ENCODE peak calls at places on chromosomes 4 and X, in four cellular contexts. R, B, E and S are unnamed samples.

GRCh38 chr4:104411501-104411900 is 83.2 kb downstream of the CXXC4 start:
- DNase-seq in B (no peak), R (no peak), E (no peak), S (no peak)

GRCh38 chrX:108134724-108135123 is 43.1 kb downstream of the ATG4A start:
- DNase-seq in R (no peak), B (no peak), E (no peak), S (no peak)

GRCh38 chr4:5004496-5004895 is 14.8 kb downstream of the CYTL1 start:
- DNase-seq in R (no peak), E (no peak), B (no peak), S (no peak)

GRCh38 chrX:9141496-9141895 is 107.6 kb upstream of the FAM9B start:
- DNase-seq in B (no peak), E (no peak), R (no peak), S (no peak)

GRCh38 chrX:154547245-154548027 is at the start of gene IKBKG:
- DNase-seq in E (peak; percentile 57), B (peak; percentile 93), R (peak; percentile 77), S (peak; percentile 54)

GRCh38 chr4:80989921-80990544 is 40.5 kb upstream of the BMP3 start:
- DNase-seq in R (peak; percentile 40), B (peak; percentile 5), E (peak; percentile 26), S (peak; percentile 15)

GRCh38 chrX:65034641-65035450 is 58.6 kb upstream of the ZC4H2 start:
- DNase-seq in E (no peak), B (peak; percentile 88), R (peak; percentile 56), S (peak; percentile 61)

GRCh38 chr4:57098945-57099344 is 11.2 kb downstream of the IGFBP7 start:
- DNase-seq in E (no peak), B (no peak), R (no peak), S (no peak)

GRCh38 chr4:133802741-133803140 is 398.8 kb downstream of the PABPC4L start:
- DNase-seq in E (no peak), R (no peak), B (no peak), S (no peak)

GRCh38 chr4:10666616-10667015 is 18.0 kb downstream of the CLNK start:
- DNase-seq in E (no peak), R (no peak), B (no peak), S (no peak)

GRCh38 chr4:42172921-42173320 is 20.5 kb upstream of the BEND4 start:
- DNase-seq in E (no peak), R (no peak), B (no peak), S (no peak)

GRCh38 chrX:50838820-50839600 is 25.0 kb upstream of the SHROOM4 start:
- DNase-seq in R (no peak), E (no peak), B (no peak), S (no peak)

GRCh38 chr4:105147226-105148151 is 813 bp downstream of the TET2 start:
- DNase-seq in B (peak; percentile 62), R (peak; percentile 24), E (no peak), S (no peak)

GRCh38 chrX:136639506-136640176 is 8.3 kb upstream of the CD40LG start:
- DNase-seq in E (no peak), B (no peak), R (no peak), S (no peak)

GRCh38 chrX:39313149-39313548 is 511.9 kb downstream of the MID1IP1 start:
- DNase-seq in E (no peak), B (no peak), R (no peak), S (no peak)

GRCh38 chr4:119647558-119647957 is 19.0 kb upstream of the PDE5A start:
- DNase-seq in B (no peak), R (no peak), E (no peak), S (no peak)

GRCh38 chrX:152810403-152810802 is 20.2 kb downstream of the CETN2 start:
- DNase-seq in R (no peak), B (peak; percentile 64), E (no peak), S (no peak)

GRCh38 chr4:54192811-54193210 is 36.3 kb upstream of the PDGFRA start:
- DNase-seq in E (no peak), B (no peak), R (no peak), S (no peak)

GRCh38 chr4:55635760-55636621 is at the start of gene NMU:
- DNase-seq in E (no peak), R (peak; percentile 13), B (peak; percentile 87), S (no peak)

GRCh38 chrX:92213781-92214180 is 434.6 kb downstream of the PCDH11X start:
- DNase-seq in E (no peak), R (no peak), B (no peak), S (no peak)

GRCh38 chrX:47560179-47560830 is 700 bp upstream of the ARAF start:
- DNase-seq in R (no peak), E (no peak), B (no peak), S (no peak)

GRCh38 chr4:67204441-67204840 is 340.9 kb downstream of the CENPC start:
- DNase-seq in E (no peak), R (no peak), B (no peak), S (no peak)

GRCh38 chr4:77015390-77015789 is 60.4 kb downstream of the CCNI start:
- DNase-seq in R (no peak), B (no peak), E (no peak), S (no peak)

GRCh38 chr4:87235020-87235671 is 14.7 kb upstream of the KLHL8 start:
- DNase-seq in E (no peak), B (no peak), R (no peak), S (no peak)

GRCh38 chrX:43560247-43560946 is 95.7 kb upstream of the MAOA start:
- DNase-seq in E (no peak), R (no peak), B (no peak), S (no peak)

GRCh38 chr4:86595426-86595805 is 1.3 kb downstream of the PTPN13 start:
- DNase-seq in E (no peak), R (no peak), B (peak; percentile 12), S (no peak)

GRCh38 chrX:18291006-18291545 is 63.4 kb downstream of the SCML2 start:
- DNase-seq in R (no peak), B (no peak), E (no peak), S (no peak)

GRCh38 chr4:22473268-22473667 is 42.6 kb downstream of the ADGRA3 start:
- DNase-seq in R (no peak), B (no peak), E (no peak), S (no peak)

GRCh38 chr4:120317713-120318112 is 251.1 kb upstream of the MAD2L1 start:
- DNase-seq in B (no peak), E (no peak), R (no peak), S (no peak)

GRCh38 chr4:73964862-73965611 is 16.8 kb downstream of the PF4 start:
- DNase-seq in R (peak; percentile 1), B (no peak), E (no peak), S (no peak)

GRCh38 chr4:48112017-48112667 is 21.9 kb downstream of the TXK start:
- DNase-seq in R (no peak), E (no peak), B (no peak), S (no peak)
- TF ChIP-seq TCF12 in R (no peak), E (no peak), B (peak; percentile 28), S (no peak)

DNA sequence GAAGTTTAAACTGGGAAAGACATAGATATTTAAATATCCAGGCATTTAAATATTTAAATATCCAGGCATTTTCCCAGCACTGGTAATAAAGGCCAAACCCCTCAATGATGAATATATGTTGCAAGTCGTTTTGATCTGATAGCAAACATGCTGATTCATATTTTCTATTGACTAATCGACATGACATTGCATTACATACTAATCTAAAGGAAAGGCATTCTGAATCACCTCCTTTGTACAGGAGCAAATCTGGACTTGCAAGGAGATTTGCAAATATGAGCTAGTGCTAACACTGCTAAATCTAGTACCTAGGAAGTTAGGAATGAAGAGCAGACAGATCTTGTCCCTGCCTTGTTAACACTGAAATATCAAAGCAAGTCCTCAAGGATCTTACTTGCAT is 207.3 kb downstream of the SLC7A11 start:
- DNase-seq in R (no peak), E (no peak), B (no peak), S (no peak)
- TF ChIP-seq TCF12 in R (no peak), E (no peak), B (no peak), S (no peak)

DNA sequence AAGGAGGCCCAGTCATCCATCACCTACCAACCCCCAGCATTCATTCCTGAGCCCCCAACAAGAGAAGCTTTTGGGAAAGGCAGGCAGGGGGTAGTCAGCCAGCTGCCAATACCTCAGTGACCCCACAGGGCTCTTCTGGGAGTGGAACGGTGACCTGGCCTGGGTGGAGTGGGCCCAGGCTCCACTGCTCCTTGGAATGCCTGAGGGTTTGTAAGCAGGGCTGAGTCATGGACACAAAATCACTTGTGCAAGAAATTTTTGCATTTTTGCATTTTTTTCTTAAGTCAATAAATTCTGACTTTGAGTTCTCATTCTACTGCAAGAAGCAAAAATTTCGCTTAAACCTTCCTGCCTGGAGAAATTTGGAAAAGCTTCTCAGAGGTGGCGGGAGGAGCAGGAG is 18.5 kb downstream of the SORCS2 start:
- DNase-seq in B (no peak), R (no peak), E (no peak), S (no peak)
- TF ChIP-seq TCF12 in B (no peak), R (no peak), E (no peak), S (no peak)

DNA sequence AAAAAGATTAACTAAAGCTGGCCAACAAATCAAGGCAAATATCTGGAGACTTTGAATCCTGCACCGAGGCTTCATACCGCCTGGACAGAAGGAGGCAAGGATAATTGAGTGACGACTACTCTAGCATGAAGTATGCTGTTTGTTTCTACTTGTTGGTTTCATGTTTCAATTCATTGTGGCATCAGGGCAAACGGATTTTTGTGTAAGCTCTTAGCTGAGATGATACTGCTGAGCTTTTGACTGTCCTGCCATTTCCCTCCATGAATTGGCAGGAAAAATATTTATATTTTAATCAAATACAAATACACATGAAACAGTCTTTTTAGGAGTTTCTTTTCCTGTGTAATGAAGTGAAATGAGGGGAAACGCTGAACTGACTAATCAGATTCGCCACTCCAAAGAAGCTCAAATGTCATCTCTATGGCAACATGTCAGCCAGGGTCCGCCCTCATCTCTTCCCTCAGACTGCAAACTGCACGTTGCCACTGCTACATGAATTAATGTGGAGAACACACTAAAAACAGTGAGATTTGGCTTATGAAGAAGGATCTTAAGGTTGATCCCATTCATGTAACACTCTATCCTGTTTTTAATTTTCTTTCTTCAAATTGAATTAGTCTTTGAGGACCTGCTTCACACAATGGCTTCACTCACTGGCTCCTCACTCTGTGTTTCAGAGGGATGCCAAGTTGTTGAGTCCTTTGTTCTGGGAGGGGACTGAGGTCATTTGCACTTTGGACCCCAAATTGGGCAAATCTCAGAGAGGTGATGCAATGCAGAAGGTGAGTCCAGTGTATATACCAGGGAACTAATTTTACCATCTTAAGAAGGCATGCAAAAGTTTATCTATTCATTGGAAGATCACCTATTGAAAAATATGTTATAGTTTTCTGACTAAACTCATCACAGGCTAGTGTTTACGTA is 149.6 kb upstream of the MID1 start:
- DNase-seq in E (no peak), B (no peak), R (no peak), S (no peak)
- TF ChIP-seq TCF12 in E (no peak), B (no peak), R (no peak), S (no peak)